ENCODE peak calls at places on chromosomes 12 and 14, in eight cellular contexts. X is HEK293T; S is fibroblast of gingiva; G is H54; Z is endothelial cell of umbilical vein; A is nephron progenitor cell; P is stimulated activated CD4-positive, alpha-beta T cell treated with anti-CD3 and anti-CD28 coated beads, Interleukin-15, amount 100 ng/mL, for 1 hour; H is lung microvascular endothelial cell. Y is an unnamed sample.

GRCh38 chr14:60722163-60722835 is 1.9 kb downstream of the SIX4 start:
- DNase-seq in S (peak), X (peak), P (no peak), A (peak), H (peak), Z (peak), G (peak), Y (peak)

GRCh38 chr12:132432721-132433577 is 57.0 kb upstream of the FBRSL1 start:
- DNase-seq in G (no peak), A (no peak), S (no peak), P (no peak), X (no peak), H (no peak), Z (no peak), Y (peak)

GRCh38 chr12:6958609-6959375 is 7.6 kb downstream of the PTPN6 start:
- DNase-seq in P (no peak), Z (no peak), H (no peak), G (no peak), A (no peak), S (no peak), X (no peak), Y (no peak)

GRCh38 chr12:76030378-76031080 is 1.0 kb downstream of the PHLDA1 start:
- DNase-seq in Z (peak), P (peak), H (peak), X (peak), G (no peak), S (peak), A (peak), Y (peak)

GRCh38 chr12:132302466-132303358 is 26.7 kb downstream of the GALNT9 start:
- DNase-seq in P (no peak), G (no peak), S (no peak), X (no peak), Z (no peak), H (no peak), A (no peak), Y (no peak)

GRCh38 chr12:9626821-9627220 is 19.1 kb upstream of the KLRB1 start:
- DNase-seq in S (no peak), G (no peak), X (no peak), P (no peak), H (no peak), A (no peak), Z (no peak), Y (no peak)

GRCh38 chr14:76834296-76834695 is 8.1 kb downstream of the LRRC74A start:
- DNase-seq in H (no peak), G (no peak), A (no peak), X (no peak), P (no peak), Z (no peak), S (no peak), Y (no peak)

GRCh38 chr12:5756443-5756842 is 188.6 kb downstream of the ANO2 start:
- DNase-seq in A (no peak), Z (no peak), H (no peak), P (no peak), X (no peak), S (no peak), G (no peak), Y (no peak)

GRCh38 chr12:81005635-81006034 is 67.9 kb upstream of the LIN7A start:
- DNase-seq in S (no peak), H (no peak), X (no peak), A (no peak), G (no peak), Z (no peak), P (no peak), Y (no peak)

GRCh38 chr12:72547593-72547992 is 275.4 kb downstream of the TRHDE start:
- DNase-seq in P (no peak), Z (no peak), H (no peak), X (no peak), A (no peak), G (no peak), S (peak), Y (no peak)

GRCh38 chr14:69909831-69910550 is 30.8 kb downstream of the SMOC1 start:
- DNase-seq in G (no peak), A (no peak), H (no peak), P (no peak), S (no peak), X (no peak), Z (no peak), Y (no peak)

GRCh38 chr14:33972522-33973162 is 21.8 kb upstream of the EGLN3 start:
- DNase-seq in G (no peak), Z (no peak), P (no peak), S (no peak), X (no peak), H (no peak), A (no peak), Y (peak)

GRCh38 chr12:46300906-46301305 is 32.1 kb upstream of the SLC38A1 start:
- DNase-seq in H (peak), S (no peak), A (no peak), P (no peak), Z (peak), X (no peak), G (no peak), Y (no peak)

GRCh38 chr14:91417134-91417982 is at the start of gene CCDC88C:
- DNase-seq in Z (peak), H (peak), S (no peak), A (peak), X (peak), P (peak), G (no peak), Y (peak)

GRCh38 chr14:61586539-61587396 is 108.5 kb upstream of the HIF1A start:
- DNase-seq in H (no peak), P (no peak), Z (no peak), A (no peak), S (no peak), G (no peak), X (no peak), Y (no peak)

GRCh38 chr14:38098074-38098846 is 109.4 kb upstream of the SSTR1 start:
- DNase-seq in G (no peak), H (no peak), Z (no peak), S (peak), X (no peak), A (no peak), P (no peak), Y (no peak)

GRCh38 chr14:80055912-80056801 is 155.1 kb downstream of the DIO2 start:
- DNase-seq in Z (peak), G (no peak), A (peak), S (peak), P (no peak), X (peak), H (peak), Y (peak)